ENCODE peak calls at places on chromosomes 2 and 18, in four cellular contexts. One of them, this sample, is unnamed.

GRCh38 chr2:145644820-145645302 is 1124.9 kb upstream of the ZEB2 start:
- DNase-seq in stimulated activated CD8-positive, alpha-beta memory T cell treated with anti-CD3 and anti-CD28 coated beads, Interleukin-2, amount 100 ng/mL, for 48 hours: no peak
- DNase-seq in bronchial epithelial cell: no peak
- DNase-seq in HCEC 1CT: no peak
- DNase-seq in this sample: peak; percentile 44

GRCh38 chr18:65748321-65748720 is 2.5 kb upstream of the CDH7 start:
- DNase-seq in stimulated activated CD8-positive, alpha-beta memory T cell treated with anti-CD3 and anti-CD28 coated beads, Interleukin-2, amount 100 ng/mL, for 48 hours: no peak
- DNase-seq in bronchial epithelial cell: no peak
- DNase-seq in HCEC 1CT: no peak
- DNase-seq in this sample: no peak

GRCh38 chr2:196681510-196681909 is 42.0 kb downstream of the CCDC150 start:
- DNase-seq in stimulated activated CD8-positive, alpha-beta memory T cell treated with anti-CD3 and anti-CD28 coated beads, Interleukin-2, amount 100 ng/mL, for 48 hours: no peak
- DNase-seq in bronchial epithelial cell: no peak
- DNase-seq in HCEC 1CT: no peak
- DNase-seq in this sample: no peak

GRCh38 chr2:215531284-215531683 is 95.4 kb upstream of the FN1 start:
- DNase-seq in stimulated activated CD8-positive, alpha-beta memory T cell treated with anti-CD3 and anti-CD28 coated beads, Interleukin-2, amount 100 ng/mL, for 48 hours: no peak
- DNase-seq in bronchial epithelial cell: peak; percentile 86
- DNase-seq in HCEC 1CT: peak; percentile 82
- DNase-seq in this sample: peak; percentile 84

GRCh38 chr2:240139666-240140393 is 628 bp downstream of the OTOS start:
- DNase-seq in stimulated activated CD8-positive, alpha-beta memory T cell treated with anti-CD3 and anti-CD28 coated beads, Interleukin-2, amount 100 ng/mL, for 48 hours: no peak
- DNase-seq in bronchial epithelial cell: no peak
- DNase-seq in HCEC 1CT: no peak
- DNase-seq in this sample: no peak

GRCh38 chr18:10462597-10462996 is 8.2 kb downstream of the APCDD1 start:
- DNase-seq in stimulated activated CD8-positive, alpha-beta memory T cell treated with anti-CD3 and anti-CD28 coated beads, Interleukin-2, amount 100 ng/mL, for 48 hours: no peak
- DNase-seq in bronchial epithelial cell: no peak
- DNase-seq in HCEC 1CT: no peak
- DNase-seq in this sample: no peak

GRCh38 chr2:231709636-231709980 is 1.3 kb downstream of the PTMA start:
- DNase-seq in stimulated activated CD8-positive, alpha-beta memory T cell treated with anti-CD3 and anti-CD28 coated beads, Interleukin-2, amount 100 ng/mL, for 48 hours: no peak
- DNase-seq in bronchial epithelial cell: no peak
- DNase-seq in HCEC 1CT: peak; percentile 27
- DNase-seq in this sample: peak; percentile 36

GRCh38 chr18:12362473-12363174 is 14.4 kb downstream of the AFG3L2 start:
- DNase-seq in stimulated activated CD8-positive, alpha-beta memory T cell treated with anti-CD3 and anti-CD28 coated beads, Interleukin-2, amount 100 ng/mL, for 48 hours: no peak
- DNase-seq in bronchial epithelial cell: no peak
- DNase-seq in HCEC 1CT: no peak
- DNase-seq in this sample: no peak

GRCh38 chr2:17757321-17757720 is 3.4 kb downstream of the GEN1 start:
- DNase-seq in stimulated activated CD8-positive, alpha-beta memory T cell treated with anti-CD3 and anti-CD28 coated beads, Interleukin-2, amount 100 ng/mL, for 48 hours: no peak
- DNase-seq in bronchial epithelial cell: peak; percentile 74
- DNase-seq in HCEC 1CT: peak; percentile 45
- DNase-seq in this sample: peak; percentile 21

GRCh38 chr2:102143450-102143985 is 972 bp downstream of the IL1R1 start:
- DNase-seq in stimulated activated CD8-positive, alpha-beta memory T cell treated with anti-CD3 and anti-CD28 coated beads, Interleukin-2, amount 100 ng/mL, for 48 hours: no peak
- DNase-seq in bronchial epithelial cell: no peak
- DNase-seq in HCEC 1CT: no peak
- DNase-seq in this sample: no peak

GRCh38 chr18:79682896-79683625 is 3.5 kb downstream of the CTDP1 start:
- DNase-seq in stimulated activated CD8-positive, alpha-beta memory T cell treated with anti-CD3 and anti-CD28 coated beads, Interleukin-2, amount 100 ng/mL, for 48 hours: peak; percentile 72
- DNase-seq in bronchial epithelial cell: no peak
- DNase-seq in HCEC 1CT: no peak
- DNase-seq in this sample: no peak

GRCh38 chr18:56327171-56327885 is 311.1 kb downstream of the TXNL1 start:
- DNase-seq in stimulated activated CD8-positive, alpha-beta memory T cell treated with anti-CD3 and anti-CD28 coated beads, Interleukin-2, amount 100 ng/mL, for 48 hours: no peak
- DNase-seq in bronchial epithelial cell: no peak
- DNase-seq in HCEC 1CT: no peak
- DNase-seq in this sample: no peak

GRCh38 chr18:45449761-45450227 is 165.5 kb upstream of the SLC14A2 start:
- DNase-seq in stimulated activated CD8-positive, alpha-beta memory T cell treated with anti-CD3 and anti-CD28 coated beads, Interleukin-2, amount 100 ng/mL, for 48 hours: no peak
- DNase-seq in bronchial epithelial cell: no peak
- DNase-seq in HCEC 1CT: no peak
- DNase-seq in this sample: no peak

This sample was measured in mammary epithelial cell.